ENCODE peak calls at places on chromosomes 16 and 17, in nine cellular contexts. X is HCT116, D is hepatocyte, U is H9, Q is aorta, P is cardiac muscle cell, H is A549, J is left lung, S is testis. A is an unnamed sample.
A peak's percentile ranks its signal among the peaks of the same experiment; 100 is the strongest.

GRCh38 chr17:30995347-30995746 is 24.5 kb downstream of the RNF135 start:
- DNase-seq in X (no peak), D (no peak), U (no peak), Q (no peak), P (no peak), H (no peak), J (no peak), S (no peak), A (no peak)

GRCh38 chr16:48250520-48251278 is 3.4 kb upstream of the ABCC11 start:
- DNase-seq in X (no peak), D (no peak), U (no peak), Q (no peak), P (no peak), H (no peak), J (no peak), S (no peak), A (no peak)

GRCh38 chr17:39094607-39095308 is 56.7 kb downstream of the PLXDC1 start:
- DNase-seq in X (no peak), D (no peak), U (no peak), Q (no peak), P (no peak), H (no peak), J (no peak), S (no peak), A (no peak)

GRCh38 chr17:8696951-8697745 is 47.5 kb downstream of the CCDC42 start:
- DNase-seq in X (no peak), D (peak; percentile 77), U (peak; percentile 63), Q (peak; percentile 90), P (no peak), H (no peak), J (no peak), S (no peak), A (no peak)

GRCh38 chr16:26795184-26795583 is 271.5 kb upstream of the C16orf82 start:
- DNase-seq in X (no peak), D (peak; percentile 9), U (peak; percentile 42), Q (no peak), P (peak; percentile 7), H (no peak), J (no peak), S (no peak), A (no peak)

GRCh38 chr17:81392909-81393654 is 2.2 kb upstream of the BAHCC1 start:
- DNase-seq in X (no peak), D (no peak), U (no peak), Q (no peak), P (no peak), H (no peak), J (no peak), S (no peak), A (peak; percentile 49)

GRCh38 chr17:35447494-35447893 is 1.1 kb downstream of the SLFN13 start:
- DNase-seq in X (no peak), D (no peak), U (no peak), Q (no peak), P (no peak), H (no peak), J (no peak), S (no peak), A (peak; percentile 20)

GRCh38 chr16:83458612-83459011 is 349.2 kb upstream of the HSBP1 start:
- DNase-seq in X (no peak), D (no peak), U (no peak), Q (no peak), P (no peak), H (no peak), J (no peak), S (no peak), A (no peak)

GRCh38 chr17:28552201-28552999 is at the start of gene UNC119:
- DNase-seq in X (no peak), D (peak; percentile 96), U (peak; percentile 87), Q (peak; percentile 93), P (peak; percentile 92), H (peak; percentile 59), J (peak; percentile 98), S (peak; percentile 89), A (peak; percentile 82)

GRCh38 chr17:58317421-58318064 is 11.1 kb downstream of the TSPOAP1 start:
- DNase-seq in X (peak; percentile 72), D (peak; percentile 65), U (peak; percentile 83), Q (peak; percentile 38), P (peak; percentile 70), H (peak; percentile 77), J (no peak), S (peak; percentile 66), A (peak; percentile 23)

GRCh38 chr17:19418312-19418992 is 7.4 kb downstream of the RNF112 start:
- DNase-seq in X (no peak), D (peak; percentile 60), U (peak; percentile 48), Q (no peak), P (no peak), H (peak; percentile 28), J (no peak), S (no peak), A (no peak)

GRCh38 chr17:3660311-3660891 is 8.0 kb downstream of the TAX1BP3 start:
- DNase-seq in X (no peak), D (no peak), U (peak; percentile 31), Q (no peak), P (peak; percentile 56), H (no peak), J (no peak), S (peak; percentile 55), A (peak; percentile 75)

GRCh38 chr16:2991566-2992261 is 11.5 kb upstream of the PKMYT1 start:
- DNase-seq in X (no peak), D (no peak), U (no peak), Q (no peak), P (no peak), H (no peak), J (no peak), S (no peak), A (no peak)

GRCh38 chr16:15037745-15038144 is 18.1 kb downstream of the NTAN1 start:
- DNase-seq in X (no peak), D (no peak), U (no peak), Q (no peak), P (no peak), H (no peak), J (no peak), S (no peak), A (no peak)

GRCh38 chr16:51888021-51888420 is 658.9 kb downstream of the TOX3 start:
- DNase-seq in X (no peak), D (no peak), U (no peak), Q (no peak), P (no peak), H (peak; percentile 17), J (no peak), S (no peak), A (no peak)

GRCh38 chr16:88197481-88198456 is 185.0 kb upstream of the ZNF469 start:
- DNase-seq in X (no peak), D (no peak), U (no peak), Q (no peak), P (no peak), H (no peak), J (peak; percentile 72), S (no peak), A (no peak)

GRCh38 chr16:57145046-57145963 is 40.5 kb downstream of the PSME3IP1 start:
- DNase-seq in X (no peak), D (no peak), U (peak; percentile 27), Q (peak; percentile 69), P (no peak), H (no peak), J (peak; percentile 53), S (no peak), A (no peak)
- H3K27ac ChIP-seq in X (no peak overlapping the region), D (no peak overlapping the region), U (no peak overlapping the region), Q (no peak overlapping the region), P (no peak overlapping the region), H (no peak overlapping the region), J (peak overlapping the region; percentile 13), S (no peak overlapping the region), A (peak overlapping the region; percentile 88)

GRCh38 chr17:60631119-60631518 is 31.1 kb downstream of the PPM1D start:
- DNase-seq in X (no peak), D (no peak), U (no peak), Q (no peak), P (no peak), H (no peak), J (no peak), S (no peak), A (no peak)
- H3K27ac ChIP-seq in X (no peak overlapping the region), D (no peak overlapping the region), U (no peak overlapping the region), Q (no peak overlapping the region), P (no peak overlapping the region), H (no peak overlapping the region), J (no peak overlapping the region), S (peak overlapping the region; percentile 69), A (peak overlapping the region; percentile 48)

DNA sequence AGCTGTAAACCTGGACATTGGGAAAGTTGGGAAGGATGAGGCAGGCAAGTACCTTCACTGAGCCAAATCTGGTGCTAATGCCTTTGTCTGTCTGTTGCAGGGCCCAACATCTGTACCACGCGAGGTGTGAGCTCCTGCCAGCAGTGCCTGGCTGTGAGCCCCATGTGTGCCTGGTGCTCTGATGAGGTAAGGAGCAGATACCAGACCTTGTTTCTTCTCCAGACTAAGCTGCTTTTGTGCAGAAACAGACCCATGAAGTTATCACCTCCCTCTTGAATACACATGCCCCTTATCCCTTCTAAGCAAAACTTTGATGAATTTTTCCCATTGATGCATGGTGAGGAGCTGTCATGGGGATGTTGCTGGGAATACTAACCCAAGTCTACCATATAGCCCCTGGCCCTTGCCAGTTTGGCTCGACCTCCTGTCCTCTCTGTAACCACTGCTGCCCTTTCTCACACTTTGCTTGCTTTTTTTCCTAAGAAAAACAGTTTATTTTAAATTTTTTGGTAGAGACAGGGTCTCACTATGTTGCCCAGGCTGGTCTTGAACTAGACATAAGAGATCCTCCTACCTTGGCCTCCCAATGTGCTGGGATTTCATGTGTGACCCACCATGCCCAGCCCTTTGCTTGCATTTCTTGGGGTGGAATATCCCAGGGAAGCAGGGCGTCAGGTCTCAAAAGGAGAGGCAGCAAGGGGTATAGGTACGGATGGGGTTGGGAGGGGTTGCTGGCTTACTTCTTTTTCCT is 20.9 kb downstream of the ITGB3 start:
- DNase-seq in X (no peak), D (no peak), U (no peak), Q (no peak), P (no peak), H (no peak), J (no peak), S (no peak), A (no peak)
- H3K27ac ChIP-seq in X (no peak overlapping the region), D (peak overlapping the region; percentile 88), U (no peak overlapping the region), Q (peak overlapping the region; percentile 82), P (peak overlapping the region; percentile 99), H (no peak overlapping the region), J (peak overlapping the region; percentile 61), S (peak overlapping the region; percentile 84), A (peak overlapping the region; percentile 89)

GRCh38 chr16:23486480-23486879 is 23.8 kb downstream of the GGA2 start:
- DNase-seq in X (no peak), D (no peak), U (no peak), Q (no peak), P (no peak), H (no peak), J (no peak), S (no peak), A (no peak)

GRCh38 chr16:23496826-23497542 is 13.3 kb downstream of the GGA2 start:
- DNase-seq in X (no peak), D (peak; percentile 86), U (no peak), Q (no peak), P (no peak), H (no peak), J (no peak), S (no peak), A (peak; percentile 33)

GRCh38 chr16:23497543-23497868 is 12.8 kb downstream of the GGA2 start:
- DNase-seq in X (no peak), D (no peak), U (no peak), Q (no peak), P (no peak), H (no peak), J (no peak), S (no peak), A (no peak)

GRCh38 chr16:23494188-23494587 is 16.1 kb downstream of the GGA2 start:
- DNase-seq in X (no peak), D (no peak), U (no peak), Q (no peak), P (no peak), H (no peak), J (no peak), S (no peak), A (no peak)

GRCh38 chr16:23491490-23492391 is 18.6 kb downstream of the GGA2 start:
- DNase-seq in X (no peak), D (no peak), U (no peak), Q (no peak), P (no peak), H (no peak), J (no peak), S (no peak), A (no peak)
- H3K27ac ChIP-seq in X (no peak overlapping the region), D (no peak overlapping the region), U (no peak overlapping the region), Q (no peak overlapping the region), P (no peak overlapping the region), H (no peak overlapping the region), J (peak overlapping the region; percentile 62), S (no peak overlapping the region), A (no peak overlapping the region)

A was measured in heart left ventricle.